ENCODE peak calls at places on chromosomes 5 and 9, in six cellular contexts. N is HS-5; A is colonic mucosa; H is substantia nigra; B is stimulated activated CD4-positive, alpha-beta T cell treated with anti-CD3 and anti-CD28 coated beads, Interleukin-1b, Interleukin-23, amount 100 ng/mL, for 4 hours; Z is RKO. S is an unnamed sample.

GRCh38 chr9:111833941-111834340 is 39.2 kb upstream of the SHOC1 start:
- DNase-seq in H (no peak), N (no peak), A (no peak), B (no peak), Z (no peak), S (no peak)

GRCh38 chr5:74281191-74281590 is 359.3 kb downstream of the ENC1 start:
- DNase-seq in B (no peak), A (no peak), Z (no peak), N (no peak), H (no peak), S (no peak)

GRCh38 chr5:153988510-153988909 is 50.2 kb downstream of the FAM114A2 start:
- DNase-seq in H (no peak), N (no peak), Z (no peak), B (no peak), A (no peak), S (no peak)

GRCh38 chr5:150663936-150664335 is 2.9 kb downstream of the MYOZ3 start:
- DNase-seq in A (no peak), N (no peak), H (no peak), B (no peak), Z (no peak), S (no peak)

GRCh38 chr5:87195616-87196015 is 72.1 kb upstream of the RASA1 start:
- DNase-seq in N (no peak), A (no peak), B (no peak), H (no peak), Z (no peak), S (no peak)

GRCh38 chr9:121529237-121529987 is 29.8 kb upstream of the GGTA1 start:
- DNase-seq in Z (peak; percentile 61), N (peak; percentile 94), A (peak; percentile 71), B (no peak), H (peak; percentile 21), S (no peak)

GRCh38 chr9:129685220-129685932 is 19.9 kb downstream of the PRRX2 start:
- DNase-seq in H (no peak), B (no peak), A (no peak), N (no peak), Z (peak; percentile 80), S (peak; percentile 84)

GRCh38 chr5:93433422-93433821 is 147.6 kb downstream of the NR2F1-AS1 start:
- DNase-seq in Z (peak; percentile 84), N (peak; percentile 69), B (no peak), H (no peak), A (no peak), S (no peak)

GRCh38 chr5:76794871-76795270 is 24.0 kb upstream of the F2RL1 start:
- DNase-seq in H (no peak), B (no peak), Z (no peak), N (no peak), A (no peak), S (no peak)

GRCh38 chr5:113255579-113256210 is 179.1 kb downstream of the TSSK1B start:
- DNase-seq in H (no peak), Z (no peak), N (no peak), B (no peak), A (no peak), S (no peak)

GRCh38 chr5:132764051-132764450 is 13.0 kb downstream of the SEPTIN8 start:
- DNase-seq in N (no peak), H (no peak), B (no peak), Z (no peak), A (peak; percentile 16), S (no peak)

GRCh38 chr5:6202615-6203365 is 175.6 kb downstream of the MED10 start:
- DNase-seq in B (no peak), A (no peak), Z (no peak), H (no peak), N (no peak), S (peak; percentile 12)

GRCh38 chr9:79061766-79062165 is 510.0 kb upstream of the TLE4 start:
- DNase-seq in Z (no peak), B (no peak), H (no peak), A (no peak), N (no peak), S (no peak)

GRCh38 chr5:129554134-129554904 is 94.2 kb downstream of the ADAMTS19 start:
- DNase-seq in H (no peak), B (no peak), A (no peak), Z (no peak), N (no peak), S (no peak)

GRCh38 chr9:97993000-97993399 is 9.9 kb downstream of the ANP32B start:
- DNase-seq in A (no peak), H (no peak), Z (no peak), B (no peak), N (no peak), S (no peak)

GRCh38 chr9:127303830-127304229 is 39.3 kb downstream of the GARNL3 start:
- DNase-seq in B (no peak), Z (no peak), H (no peak), A (no peak), N (no peak), S (no peak)

GRCh38 chr5:138981131-138981530 is 106.0 kb upstream of the LRRTM2 start:
- DNase-seq in A (no peak), B (no peak), N (no peak), H (no peak), Z (no peak), S (no peak)

GRCh38 chr5:154368041-154368800 is 77.6 kb upstream of the SAP30L start:
- DNase-seq in A (no peak), H (no peak), Z (peak; percentile 87), N (peak; percentile 90), B (no peak), S (peak; percentile 84)

GRCh38 chr9:70551391-70551790 is 136.9 kb upstream of the KLF9 start:
- DNase-seq in Z (no peak), B (no peak), H (no peak), A (no peak), N (no peak), S (no peak)

GRCh38 chr5:96743805-96744559 is 63.8 kb downstream of the ERAP1 start:
- DNase-seq in B (no peak), Z (no peak), H (no peak), N (no peak), A (no peak), S (no peak)

GRCh38 chr9:80596576-80596975 is 1024.8 kb downstream of the TLE4 start:
- DNase-seq in A (no peak), N (no peak), B (no peak), H (no peak), Z (no peak), S (no peak)

GRCh38 chr5:98975223-98975622 is 46.4 kb upstream of the CHD1 start:
- DNase-seq in H (no peak), N (no peak), B (no peak), Z (no peak), A (no peak), S (no peak)

GRCh38 chr5:127820910-127821553 is 117.8 kb downstream of the CCDC192 start:
- DNase-seq in A (peak; percentile 47), N (no peak), Z (no peak), B (no peak), H (no peak), S (peak; percentile 82)

GRCh38 chr9:82606761-82607382 is 456.1 kb downstream of the RASEF start:
- DNase-seq in H (no peak), Z (peak; percentile 61), A (peak; percentile 66), B (no peak), N (peak; percentile 28), S (peak; percentile 32)

GRCh38 chr9:132857031-132857430 is 21.1 kb downstream of the AK8 start:
- DNase-seq in B (no peak), A (peak; percentile 44), Z (no peak), N (no peak), H (no peak), S (no peak)

GRCh38 chr5:121273818-121274433 is 577.8 kb upstream of the FTMT start:
- DNase-seq in A (no peak), Z (peak; percentile 88), N (peak; percentile 92), B (no peak), H (no peak), S (peak; percentile 94)

GRCh38 chr9:72322678-72323077 is 42.3 kb downstream of the ZFAND5 start:
- DNase-seq in H (no peak), A (no peak), N (no peak), Z (no peak), B (no peak), S (no peak)

GRCh38 chr5:125703616-125704015 is 719.6 kb upstream of the GRAMD2B start:
- DNase-seq in N (no peak), Z (no peak), H (no peak), A (no peak), B (no peak), S (no peak)

GRCh38 chr9:101365181-101365580 is 19.6 kb downstream of the BAAT start:
- DNase-seq in A (no peak), H (no peak), Z (no peak), N (no peak), B (no peak), S (no peak)

S was measured in A549.